ENCODE peak calls at places on chromosome 19, in eight cellular contexts. L is osteoblast, H is thoracic aorta, J is uterus, Q is mammary epithelial cell, K is psoas muscle, D is colonic mucosa, T is neural progenitor cell. W is an unnamed sample.

GRCh38 chr19:44729516-44730033 is 18.9 kb upstream of the BCL3 start:
- DNase-seq in L (no peak), H (no peak), J (no peak), Q (no peak), K (no peak), D (no peak), T (no peak), W (no peak)

GRCh38 chr19:30144794-30145193 is 202.8 kb downstream of the URI1 start:
- DNase-seq in L (no peak), H (no peak), J (no peak), Q (no peak), K (no peak), D (peak; percentile 33), T (no peak), W (no peak)

GRCh38 chr19:29858621-29859020 is 46.8 kb downstream of the CCNE1 start:
- DNase-seq in L (no peak), H (no peak), J (no peak), Q (no peak), K (peak; percentile 33), D (no peak), T (no peak), W (peak; percentile 52)

GRCh38 chr19:42132851-42133528 is 744 bp upstream of the POU2F2 start:
- DNase-seq in L (peak; percentile 96), H (no peak), J (peak; percentile 68), Q (peak; percentile 41), K (peak; percentile 80), D (peak; percentile 69), T (peak; percentile 87), W (peak; percentile 99)

GRCh38 chr19:12880551-12881171 is 588 bp downstream of the DNASE2 start:
- DNase-seq in L (peak; percentile 95), H (no peak), J (no peak), Q (no peak), K (no peak), D (peak; percentile 39), T (peak; percentile 69), W (peak; percentile 85)

GRCh38 chr19:49231804-49232203 is 74.2 kb downstream of the TRPM4 start:
- DNase-seq in L (no peak), H (no peak), J (no peak), Q (no peak), K (no peak), D (no peak), T (no peak), W (no peak)

GRCh38 chr19:588093-588742 is 1.5 kb upstream of the HCN2 start:
- DNase-seq in L (peak; percentile 99), H (no peak), J (no peak), Q (peak; percentile 75), K (no peak), D (peak; percentile 67), T (peak; percentile 89), W (peak; percentile 95)

GRCh38 chr19:48591021-48591420 is 15.5 kb upstream of the SPACA4 start:
- DNase-seq in L (peak; percentile 58), H (no peak), J (no peak), Q (no peak), K (no peak), D (no peak), T (no peak), W (peak; percentile 67)

GRCh38 chr19:52171321-52172169 is at the start of gene ZNF836:
- DNase-seq in L (peak; percentile 91), H (peak; percentile 60), J (peak; percentile 92), Q (peak; percentile 73), K (peak; percentile 94), D (peak; percentile 96), T (peak; percentile 92), W (peak; percentile 96)

GRCh38 chr19:9498183-9498902 is at the start of gene ZNF560:
- DNase-seq in L (no peak), H (no peak), J (no peak), Q (peak; percentile 2), K (no peak), D (no peak), T (no peak), W (peak; percentile 47)

GRCh38 chr19:19475845-19476828 is 39.2 kb downstream of the TSSK6 start:
- DNase-seq in L (peak; percentile 83), H (no peak), J (no peak), Q (peak; percentile 34), K (peak; percentile 52), D (no peak), T (peak; percentile 60), W (peak; percentile 85)

GRCh38 chr19:58374200-58374599 is 6.6 kb downstream of the ZNF837 start:
- DNase-seq in L (peak; percentile 59), H (no peak), J (no peak), Q (no peak), K (no peak), D (no peak), T (no peak), W (no peak)

GRCh38 chr19:21434516-21434915 is 37.6 kb downstream of the ZNF493 start:
- DNase-seq in L (no peak), H (no peak), J (no peak), Q (no peak), K (no peak), D (no peak), T (no peak), W (no peak)

GRCh38 chr19:13429563-13429962 is 76.7 kb downstream of the CACNA1A start:
- DNase-seq in L (no peak), H (no peak), J (no peak), Q (no peak), K (no peak), D (no peak), T (no peak), W (no peak)

GRCh38 chr19:5434970-5435641 is 20.1 kb upstream of the ZNRF4 start:
- DNase-seq in L (peak; percentile 97), H (no peak), J (no peak), Q (peak; percentile 78), K (no peak), D (no peak), T (no peak), W (peak; percentile 31)

GRCh38 chr19:31418692-31419430 is 69.6 kb upstream of the TSHZ3 start:
- DNase-seq in L (no peak), H (no peak), J (no peak), Q (no peak), K (no peak), D (no peak), T (no peak), W (peak; percentile 78)

GRCh38 chr19:6740589-6741348 is 1.3 kb downstream of the TRIP10 start:
- DNase-seq in L (peak; percentile 87), H (no peak), J (peak; percentile 70), Q (peak; percentile 35), K (peak; percentile 83), D (peak; percentile 66), T (peak; percentile 89), W (peak; percentile 92)

GRCh38 chr19:1309977-1310852 is 24.5 kb downstream of the EFNA2 start:
- DNase-seq in L (peak; percentile 94), H (no peak), J (peak; percentile 10), Q (no peak), K (no peak), D (no peak), T (no peak), W (no peak)

GRCh38 chr19:48490980-48491792 is 20.4 kb downstream of the LMTK3 start:
- DNase-seq in L (peak; percentile 92), H (no peak), J (peak; percentile 54), Q (peak; percentile 42), K (peak; percentile 43), D (peak; percentile 63), T (peak; percentile 88), W (peak; percentile 99)

GRCh38 chr19:18135712-18136584 is 17.0 kb upstream of the PIK3R2 start:
- DNase-seq in L (no peak), H (no peak), J (no peak), Q (no peak), K (no peak), D (peak; percentile 92), T (no peak), W (no peak)

DNA sequence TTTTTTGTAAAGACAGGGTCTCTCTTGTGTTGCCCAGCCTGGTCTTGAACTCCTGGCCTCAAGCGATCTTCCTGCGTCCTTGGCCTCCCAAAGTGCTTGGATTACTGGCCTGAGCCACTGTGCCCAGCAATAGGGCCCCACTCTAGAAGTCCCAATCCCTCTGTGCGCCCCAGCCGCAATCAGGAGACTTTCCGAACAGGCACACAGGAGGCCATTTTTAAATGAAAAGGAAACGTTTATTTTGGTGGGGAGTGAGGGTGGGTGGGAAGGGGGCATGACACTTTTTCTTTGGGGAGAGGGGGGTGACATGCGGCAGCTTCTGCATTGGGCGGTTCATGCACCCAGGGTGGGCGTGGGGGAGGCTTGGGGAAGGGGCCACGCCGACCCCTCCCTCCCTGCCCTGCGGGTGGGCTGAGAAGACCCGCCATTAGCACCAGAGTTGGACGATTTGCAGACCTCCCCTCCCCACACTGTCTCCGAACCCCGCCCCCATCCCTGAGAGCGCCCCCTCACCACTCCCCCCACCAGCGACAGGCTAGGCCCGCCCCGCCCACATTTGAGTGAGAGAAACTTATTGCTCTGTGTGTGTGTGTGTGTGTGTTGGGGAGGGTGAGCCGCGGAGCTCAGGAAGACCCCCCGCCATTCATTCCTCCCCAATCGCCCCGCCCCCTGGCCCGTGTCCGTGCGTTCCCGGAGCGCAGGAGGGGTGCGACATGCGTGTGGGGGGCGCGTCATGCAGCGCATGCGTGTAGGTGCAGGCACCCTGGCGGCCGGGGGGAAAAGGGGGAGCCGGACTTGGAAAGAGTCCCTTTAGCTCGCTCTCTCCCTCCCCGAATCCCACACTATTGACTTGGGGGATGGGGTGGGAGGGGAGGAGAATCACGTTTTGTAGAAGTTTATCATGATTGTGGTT is 17.2 kb downstream of the KCNC3 start:
- DNase-seq in L (peak; percentile 67), H (no peak), J (no peak), Q (no peak), K (peak; percentile 42), D (no peak), T (peak; percentile 82), W (peak; percentile 93)
- H3K27me3 ChIP-seq in L (peaks cover 30% of the 10 kb centered on the region), H (peaks cover 14% of the 10 kb centered on the region), J (peaks cover 42% of the 10 kb centered on the region), Q (peaks cover 17% of the 10 kb centered on the region), K (peaks cover 47% of the 10 kb centered on the region), D (peaks cover 11% of the 10 kb centered on the region), T (peaks cover 59% of the 10 kb centered on the region), W (no peaks in the 10 kb centered on the region)

GRCh38 chr19:55611983-55612645 is 6.7 kb downstream of the ZNF865 start:
- DNase-seq in L (peak; percentile 29), H (no peak), J (no peak), Q (no peak), K (no peak), D (no peak), T (no peak), W (no peak)
- H3K4me3 ChIP-seq in L (no peak overlapping the region), H (no peak overlapping the region), J (no peak overlapping the region), Q (no peak overlapping the region), K (peak overlapping the region; percentile 20), D (no peak overlapping the region), T (no peak overlapping the region), W (no peak overlapping the region)

GRCh38 chr19:51164215-51164614 is 22.1 kb downstream of the SIGLEC7 start:
- DNase-seq in L (no peak), H (no peak), J (no peak), Q (no peak), K (no peak), D (no peak), T (no peak), W (no peak)
- H3K27me3 ChIP-seq in L (peaks cover 26% of the 10 kb centered on the region), H (no peaks in the 10 kb centered on the region), J (no peaks in the 10 kb centered on the region), Q (no peaks in the 10 kb centered on the region), K (no peaks in the 10 kb centered on the region), D (no peaks in the 10 kb centered on the region), T (no peaks in the 10 kb centered on the region), W (no peaks in the 10 kb centered on the region)

DNA sequence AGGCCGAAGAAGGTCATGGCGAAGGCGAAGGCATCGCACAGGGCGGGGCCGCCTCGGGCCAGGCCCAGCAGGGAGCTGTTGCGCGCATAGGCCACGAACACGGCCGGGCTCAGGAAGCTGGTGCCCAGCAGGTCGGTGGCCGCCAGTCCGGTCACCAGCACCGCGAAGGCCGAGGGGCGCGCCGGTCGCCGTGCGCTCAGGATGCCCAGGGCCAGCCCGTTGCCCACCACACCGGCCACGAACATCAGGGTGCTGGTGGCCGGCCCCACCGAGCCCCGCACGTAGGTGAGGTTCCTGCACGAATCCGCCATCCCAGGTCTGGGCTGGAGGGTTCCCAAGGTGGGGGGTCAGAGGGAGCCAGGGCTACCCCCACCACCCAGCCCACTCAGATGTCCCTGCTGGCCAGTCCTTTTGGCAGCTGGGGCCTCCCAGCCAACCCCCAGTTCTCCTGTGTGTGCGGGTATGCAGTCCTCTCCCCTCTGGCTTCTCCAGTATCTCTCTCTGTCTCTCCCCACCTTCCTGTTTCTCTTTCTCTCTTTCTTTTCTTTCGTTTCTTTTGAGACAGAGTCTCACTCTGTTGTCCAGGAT is 880 bp downstream of the PTGIR start:
- DNase-seq in L (peak; percentile 57), H (no peak), J (no peak), Q (no peak), K (no peak), D (no peak), T (no peak), W (no peak)
- H3K4me3 ChIP-seq in L (peak overlapping the region; percentile 65), H (peak overlapping the region; percentile 75), J (no peak overlapping the region), Q (no peak overlapping the region), K (peak overlapping the region; percentile 45), D (no peak overlapping the region), T (no peak overlapping the region), W (no peak overlapping the region)